ENCODE peak calls at places on chromosomes 5 and 9, in four cellular contexts. One of them, this sample, is unnamed.

GRCh38 chr9:97763884-97764283 is 66.7 kb upstream of the XPA start:
- DNase-seq in mammary epithelial cell: no peak
- DNase-seq in CD4-positive, CD25-positive, alpha-beta regulatory T cell: no peak
- DNase-seq in hepatocyte: no peak
- DNase-seq in this sample: no peak

GRCh38 chr5:132262882-132263547 is 5.5 kb downstream of the PDLIM4 start:
- DNase-seq in mammary epithelial cell: no peak
- DNase-seq in CD4-positive, CD25-positive, alpha-beta regulatory T cell: no peak
- DNase-seq in hepatocyte: no peak
- DNase-seq in this sample: no peak

GRCh38 chr9:22838266-22838665 is 391.6 kb downstream of the DMRTA1 start:
- DNase-seq in mammary epithelial cell: no peak
- DNase-seq in CD4-positive, CD25-positive, alpha-beta regulatory T cell: no peak
- DNase-seq in hepatocyte: no peak
- DNase-seq in this sample: no peak

GRCh38 chr9:113913426-113914195 is 37.5 kb downstream of the ZNF618 start:
- DNase-seq in mammary epithelial cell: no peak
- DNase-seq in CD4-positive, CD25-positive, alpha-beta regulatory T cell: no peak
- DNase-seq in hepatocyte: no peak
- DNase-seq in this sample: no peak

GRCh38 chr5:168341178-168341577 is 49.7 kb downstream of the WWC1 start:
- DNase-seq in mammary epithelial cell: peak; percentile 36
- DNase-seq in CD4-positive, CD25-positive, alpha-beta regulatory T cell: no peak
- DNase-seq in hepatocyte: no peak
- DNase-seq in this sample: no peak

GRCh38 chr5:73691301-73691700 is 65.3 kb downstream of the ARHGEF28 start:
- DNase-seq in mammary epithelial cell: no peak
- DNase-seq in CD4-positive, CD25-positive, alpha-beta regulatory T cell: no peak
- DNase-seq in hepatocyte: no peak
- DNase-seq in this sample: no peak

GRCh38 chr5:91486638-91487037 is 103.5 kb upstream of the ARRDC3 start:
- DNase-seq in mammary epithelial cell: peak; percentile 30
- DNase-seq in CD4-positive, CD25-positive, alpha-beta regulatory T cell: no peak
- DNase-seq in hepatocyte: no peak
- DNase-seq in this sample: no peak

GRCh38 chr5:114266374-114266773 is 95.5 kb upstream of the KCNN2 start:
- DNase-seq in mammary epithelial cell: no peak
- DNase-seq in CD4-positive, CD25-positive, alpha-beta regulatory T cell: no peak
- DNase-seq in hepatocyte: no peak
- DNase-seq in this sample: no peak

GRCh38 chr9:114652776-114653555 is 4.6 kb downstream of the TEX53 start:
- DNase-seq in mammary epithelial cell: peak; percentile 23
- DNase-seq in CD4-positive, CD25-positive, alpha-beta regulatory T cell: no peak
- DNase-seq in hepatocyte: no peak
- DNase-seq in this sample: no peak

GRCh38 chr5:145294321-145294720 is 540.8 kb downstream of the PRELID2 start:
- DNase-seq in mammary epithelial cell: peak; percentile 19
- DNase-seq in CD4-positive, CD25-positive, alpha-beta regulatory T cell: no peak
- DNase-seq in hepatocyte: no peak
- DNase-seq in this sample: no peak

GRCh38 chr5:88664630-88665029 is 218.4 kb downstream of the MEF2C start:
- DNase-seq in mammary epithelial cell: no peak
- DNase-seq in CD4-positive, CD25-positive, alpha-beta regulatory T cell: no peak
- DNase-seq in hepatocyte: no peak
- DNase-seq in this sample: no peak

GRCh38 chr9:95373069-95373681 is 55.7 kb upstream of the FANCC start:
- DNase-seq in mammary epithelial cell: peak; percentile 26
- DNase-seq in CD4-positive, CD25-positive, alpha-beta regulatory T cell: no peak
- DNase-seq in hepatocyte: no peak
- DNase-seq in this sample: no peak

GRCh38 chr5:92909545-92909962 is 671.5 kb downstream of the NR2F1-AS1 start:
- DNase-seq in mammary epithelial cell: no peak
- DNase-seq in CD4-positive, CD25-positive, alpha-beta regulatory T cell: no peak
- DNase-seq in hepatocyte: peak; percentile 44
- DNase-seq in this sample: no peak

GRCh38 chr5:163978897-163979296 is 473.5 kb downstream of the MAT2B start:
- DNase-seq in mammary epithelial cell: no peak
- DNase-seq in CD4-positive, CD25-positive, alpha-beta regulatory T cell: no peak
- DNase-seq in hepatocyte: no peak
- DNase-seq in this sample: peak; percentile 8

GRCh38 chr5:8848997-8849585 is 696.8 kb downstream of the SEMA5A start:
- DNase-seq in mammary epithelial cell: peak; percentile 75
- DNase-seq in CD4-positive, CD25-positive, alpha-beta regulatory T cell: no peak
- DNase-seq in hepatocyte: no peak
- DNase-seq in this sample: no peak

GRCh38 chr5:71905804-71906711 is 187.0 kb downstream of the CARTPT start:
- DNase-seq in mammary epithelial cell: no peak
- DNase-seq in CD4-positive, CD25-positive, alpha-beta regulatory T cell: no peak
- DNase-seq in hepatocyte: no peak
- DNase-seq in this sample: peak; percentile 63

GRCh38 chr5:174190073-174190675 is 144.7 kb downstream of the NSG2 start:
- DNase-seq in mammary epithelial cell: no peak
- DNase-seq in CD4-positive, CD25-positive, alpha-beta regulatory T cell: no peak
- DNase-seq in hepatocyte: no peak
- DNase-seq in this sample: no peak

GRCh38 chr5:82796643-82797416 is 280.4 kb downstream of the TMEM167A start:
- DNase-seq in mammary epithelial cell: no peak
- DNase-seq in CD4-positive, CD25-positive, alpha-beta regulatory T cell: no peak
- DNase-seq in hepatocyte: no peak
- DNase-seq in this sample: no peak

GRCh38 chr5:67425514-67425913 is 228.9 kb upstream of the CD180 start:
- DNase-seq in mammary epithelial cell: peak; percentile 2
- DNase-seq in CD4-positive, CD25-positive, alpha-beta regulatory T cell: no peak
- DNase-seq in hepatocyte: no peak
- DNase-seq in this sample: no peak

GRCh38 chr9:89755835-89756234 is 151.0 kb downstream of the GADD45G start:
- DNase-seq in mammary epithelial cell: peak; percentile 35
- DNase-seq in CD4-positive, CD25-positive, alpha-beta regulatory T cell: no peak
- DNase-seq in hepatocyte: peak; percentile 54
- DNase-seq in this sample: peak; percentile 29

GRCh38 chr5:173618927-173619519 is 2.6 kb upstream of the BOD1 start:
- DNase-seq in mammary epithelial cell: peak; percentile 42
- DNase-seq in CD4-positive, CD25-positive, alpha-beta regulatory T cell: peak; percentile 31
- DNase-seq in hepatocyte: peak; percentile 75
- DNase-seq in this sample: peak; percentile 70

GRCh38 chr9:128214571-128215490 is 11.7 kb downstream of the DNM1 start:
- DNase-seq in mammary epithelial cell: no peak
- DNase-seq in CD4-positive, CD25-positive, alpha-beta regulatory T cell: no peak
- DNase-seq in hepatocyte: peak; percentile 7
- DNase-seq in this sample: no peak

GRCh38 chr5:175494271-175495183 is 16.2 kb downstream of the SFXN1 start:
- DNase-seq in mammary epithelial cell: peak; percentile 14
- DNase-seq in CD4-positive, CD25-positive, alpha-beta regulatory T cell: no peak
- DNase-seq in hepatocyte: no peak
- DNase-seq in this sample: no peak

GRCh38 chr9:121744002-121744686 is 92.7 kb downstream of the DAB2IP start:
- DNase-seq in mammary epithelial cell: peak; percentile 53
- DNase-seq in CD4-positive, CD25-positive, alpha-beta regulatory T cell: no peak
- DNase-seq in hepatocyte: peak; percentile 73
- DNase-seq in this sample: peak; percentile 80

GRCh38 chr9:121745396-121745695 is 93.9 kb downstream of the DAB2IP start:
- DNase-seq in mammary epithelial cell: no peak
- DNase-seq in CD4-positive, CD25-positive, alpha-beta regulatory T cell: no peak
- DNase-seq in hepatocyte: no peak
- DNase-seq in this sample: no peak

GRCh38 chr9:121746411-121746810 is 95.0 kb downstream of the DAB2IP start:
- DNase-seq in mammary epithelial cell: no peak
- DNase-seq in CD4-positive, CD25-positive, alpha-beta regulatory T cell: no peak
- DNase-seq in hepatocyte: no peak
- DNase-seq in this sample: no peak

GRCh38 chr9:121743441-121744001 is 92.1 kb downstream of the DAB2IP start:
- DNase-seq in mammary epithelial cell: peak; percentile 77
- DNase-seq in CD4-positive, CD25-positive, alpha-beta regulatory T cell: no peak
- DNase-seq in hepatocyte: peak; percentile 90
- DNase-seq in this sample: peak; percentile 91

GRCh38 chr9:121744687-121745395 is 93.4 kb downstream of the DAB2IP start:
- DNase-seq in mammary epithelial cell: peak; percentile 57
- DNase-seq in CD4-positive, CD25-positive, alpha-beta regulatory T cell: no peak
- DNase-seq in hepatocyte: no peak
- DNase-seq in this sample: peak; percentile 63
- H3K4me3 ChIP-seq in mammary epithelial cell: no peak overlapping the region
- H3K4me3 ChIP-seq in CD4-positive, CD25-positive, alpha-beta regulatory T cell: no peak overlapping the region
- H3K4me3 ChIP-seq in hepatocyte: no peak overlapping the region
- H3K4me3 ChIP-seq in this sample: no peak overlapping the region

DNA sequence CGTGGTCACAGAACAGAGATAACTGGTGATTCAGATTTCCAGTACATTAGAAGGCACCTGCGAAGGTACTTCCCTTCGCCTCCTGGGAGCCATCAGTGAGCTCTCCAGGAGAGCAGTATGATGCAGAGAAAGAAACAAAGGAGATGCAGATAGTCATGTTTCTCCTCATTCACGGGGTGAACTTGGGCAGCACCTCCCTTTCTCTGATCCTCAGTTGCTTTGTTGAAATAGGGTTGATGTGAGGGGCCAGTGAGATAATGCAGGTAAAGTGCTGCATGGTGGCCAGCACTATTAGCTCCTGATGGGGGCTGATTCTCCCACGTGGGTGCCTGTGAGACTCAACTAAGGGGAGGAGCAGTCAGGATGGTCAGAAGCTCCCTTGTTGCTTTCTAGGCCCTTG is 46.6 kb upstream of the ZNF169 start:
- DNase-seq in mammary epithelial cell: no peak
- DNase-seq in CD4-positive, CD25-positive, alpha-beta regulatory T cell: no peak
- DNase-seq in hepatocyte: no peak
- DNase-seq in this sample: no peak
- H3K27ac ChIP-seq in mammary epithelial cell: no peak overlapping the region
- H3K27ac ChIP-seq in CD4-positive, CD25-positive, alpha-beta regulatory T cell: no peak overlapping the region
- H3K27ac ChIP-seq in hepatocyte: no peak overlapping the region
- H3K27ac ChIP-seq in this sample: no peak overlapping the region

DNA sequence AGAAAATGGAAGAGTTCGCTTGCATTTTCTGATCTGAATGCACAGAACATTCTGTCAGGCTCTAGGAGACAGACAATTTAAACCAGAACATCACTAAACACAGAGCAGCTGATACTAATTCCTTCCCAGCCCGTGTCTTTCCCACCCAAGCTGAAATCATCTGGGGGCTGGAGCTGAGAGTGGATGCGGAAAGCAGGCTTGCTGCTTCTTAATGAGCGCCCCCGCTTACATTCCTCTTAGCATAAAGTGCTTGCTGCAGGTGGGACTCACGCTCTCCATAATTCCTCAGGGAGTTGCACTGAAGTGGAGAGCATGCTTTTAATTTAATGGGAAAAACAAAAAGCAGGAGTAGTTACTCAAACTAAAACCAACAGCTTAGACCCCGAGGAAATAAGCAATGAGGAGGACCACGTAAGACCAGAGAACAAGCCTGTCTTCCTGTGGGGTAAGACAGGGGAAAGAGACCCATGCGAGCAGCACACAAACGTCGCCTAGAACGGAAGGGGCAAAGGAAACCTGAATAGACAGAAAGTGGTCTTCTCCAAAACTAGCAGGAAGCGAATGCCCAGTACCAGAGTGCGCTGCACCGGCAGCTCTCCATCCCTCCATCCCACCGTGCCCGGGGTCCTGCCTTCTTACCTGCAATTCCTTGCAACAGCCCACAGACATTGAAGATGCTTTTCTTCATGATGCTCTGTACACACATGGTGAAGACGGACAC is 139.3 kb downstream of the LHFPL2 start:
- DNase-seq in mammary epithelial cell: no peak
- DNase-seq in CD4-positive, CD25-positive, alpha-beta regulatory T cell: no peak
- DNase-seq in hepatocyte: no peak
- DNase-seq in this sample: no peak
- H3K4me1 ChIP-seq in mammary epithelial cell: peaks cover 36% of the 10 kb centered on the region
- H3K4me1 ChIP-seq in CD4-positive, CD25-positive, alpha-beta regulatory T cell: peaks cover 16% of the 10 kb centered on the region
- H3K4me1 ChIP-seq in hepatocyte: peaks cover 64% of the 10 kb centered on the region
- H3K4me1 ChIP-seq in this sample: peaks cover 5% of the 10 kb centered on the region

GRCh38 chr5:117461403-117461802 is 886.8 kb upstream of the SEMA6A start:
- DNase-seq in mammary epithelial cell: no peak
- DNase-seq in CD4-positive, CD25-positive, alpha-beta regulatory T cell: no peak
- DNase-seq in hepatocyte: no peak
- DNase-seq in this sample: no peak

GRCh38 chr5:117454716-117455212 is 880.1 kb upstream of the SEMA6A start:
- DNase-seq in mammary epithelial cell: peak; percentile 43
- DNase-seq in CD4-positive, CD25-positive, alpha-beta regulatory T cell: no peak
- DNase-seq in hepatocyte: peak; percentile 60
- DNase-seq in this sample: peak; percentile 81

GRCh38 chr5:117455236-117456233 is 880.9 kb upstream of the SEMA6A start:
- DNase-seq in mammary epithelial cell: peak; percentile 5
- DNase-seq in CD4-positive, CD25-positive, alpha-beta regulatory T cell: no peak
- DNase-seq in hepatocyte: peak; percentile 67
- DNase-seq in this sample: peak; percentile 47
- H3K4me3 ChIP-seq in mammary epithelial cell: peak overlapping the region; percentile 52
- H3K4me3 ChIP-seq in CD4-positive, CD25-positive, alpha-beta regulatory T cell: peak overlapping the region; percentile 39
- H3K4me3 ChIP-seq in hepatocyte: peak overlapping the region; percentile 0
- H3K4me3 ChIP-seq in this sample: no peak overlapping the region

GRCh38 chr9:133132174-133132573 is 11.1 kb upstream of the RALGDS start:
- DNase-seq in mammary epithelial cell: no peak
- DNase-seq in CD4-positive, CD25-positive, alpha-beta regulatory T cell: no peak
- DNase-seq in hepatocyte: no peak
- DNase-seq in this sample: no peak
- H3K27ac ChIP-seq in mammary epithelial cell: no peak overlapping the region
- H3K27ac ChIP-seq in CD4-positive, CD25-positive, alpha-beta regulatory T cell: peak overlapping the region; percentile 100
- H3K27ac ChIP-seq in hepatocyte: no peak overlapping the region
- H3K27ac ChIP-seq in this sample: peak overlapping the region; percentile 67

DNA sequence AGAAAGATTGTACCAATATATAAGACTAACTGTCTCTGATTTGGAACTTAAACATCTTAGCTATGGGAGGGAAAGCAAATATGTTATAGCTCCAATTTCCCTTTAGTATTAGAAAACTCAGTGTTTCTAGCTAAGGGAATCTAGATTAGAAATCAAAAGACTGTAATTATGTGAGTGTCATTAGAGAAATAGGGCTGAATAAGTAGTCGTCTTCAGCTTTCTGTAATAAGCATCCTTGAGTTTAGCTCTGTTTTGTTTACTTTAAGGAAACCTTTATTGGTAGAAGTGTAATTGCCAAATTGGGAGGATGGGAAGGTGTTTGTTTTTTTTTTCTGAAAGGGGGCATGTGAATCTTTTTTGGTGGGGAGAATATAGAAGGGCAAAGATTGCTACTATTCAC is 5.2 kb downstream of the DMXL1 start:
- DNase-seq in mammary epithelial cell: no peak
- DNase-seq in CD4-positive, CD25-positive, alpha-beta regulatory T cell: no peak
- DNase-seq in hepatocyte: no peak
- DNase-seq in this sample: no peak
- H3K4me1 ChIP-seq in mammary epithelial cell: peaks cover 21% of the 10 kb centered on the region
- H3K4me1 ChIP-seq in CD4-positive, CD25-positive, alpha-beta regulatory T cell: peaks cover 17% of the 10 kb centered on the region
- H3K4me1 ChIP-seq in hepatocyte: peaks cover 25% of the 10 kb centered on the region
- H3K4me1 ChIP-seq in this sample: peaks cover 5% of the 10 kb centered on the region

GRCh38 chr9:124574534-124574933 is 67.3 kb upstream of the NR5A1 start:
- DNase-seq in mammary epithelial cell: peak; percentile 5
- DNase-seq in CD4-positive, CD25-positive, alpha-beta regulatory T cell: no peak
- DNase-seq in hepatocyte: no peak
- DNase-seq in this sample: no peak

GRCh38 chr9:124567362-124567761 is 60.2 kb upstream of the NR5A1 start:
- DNase-seq in mammary epithelial cell: no peak
- DNase-seq in CD4-positive, CD25-positive, alpha-beta regulatory T cell: no peak
- DNase-seq in hepatocyte: no peak
- DNase-seq in this sample: no peak

GRCh38 chr9:124574944-124575343 is 67.7 kb upstream of the NR5A1 start:
- DNase-seq in mammary epithelial cell: peak; percentile 93
- DNase-seq in CD4-positive, CD25-positive, alpha-beta regulatory T cell: no peak
- DNase-seq in hepatocyte: peak; percentile 66
- DNase-seq in this sample: peak; percentile 45

GRCh38 chr9:124570942-124571666 is 63.9 kb upstream of the NR5A1 start:
- DNase-seq in mammary epithelial cell: no peak
- DNase-seq in CD4-positive, CD25-positive, alpha-beta regulatory T cell: no peak
- DNase-seq in hepatocyte: no peak
- DNase-seq in this sample: no peak

GRCh38 chr9:124569942-124570341 is 62.7 kb upstream of the NR5A1 start:
- DNase-seq in mammary epithelial cell: no peak
- DNase-seq in CD4-positive, CD25-positive, alpha-beta regulatory T cell: no peak
- DNase-seq in hepatocyte: no peak
- DNase-seq in this sample: no peak
- H3K4me3 ChIP-seq in mammary epithelial cell: no peak overlapping the region
- H3K4me3 ChIP-seq in CD4-positive, CD25-positive, alpha-beta regulatory T cell: no peak overlapping the region
- H3K4me3 ChIP-seq in hepatocyte: no peak overlapping the region
- H3K4me3 ChIP-seq in this sample: no peak overlapping the region

This sample was measured in small intestine.